ENCODE peak calls at places on chromosomes 7 and 10, in five cellular contexts. H is stomach, O is erythroblast, F is lower leg skin, R is heart left ventricle. Y is an unnamed sample.

GRCh38 chr7:91348686-91349085 is 84.5 kb downstream of the FZD1 start:
- DNase-seq in H (no peak), O (no peak), F (no peak), R (no peak), Y (no peak)

GRCh38 chr10:94361161-94361794 is 1.5 kb downstream of the NOC3L start:
- DNase-seq in H (peak; percentile 53), O (peak; percentile 73), F (no peak), R (peak; percentile 23), Y (no peak)

GRCh38 chr10:69772933-69773704 is 28.6 kb upstream of the COL13A1 start:
- DNase-seq in H (no peak), O (no peak), F (no peak), R (no peak), Y (no peak)

GRCh38 chr7:832292-832967 is at the start of gene SUN1:
- DNase-seq in H (no peak), O (peak; percentile 54), F (no peak), R (peak; percentile 39), Y (peak; percentile 82)

GRCh38 chr10:89480047-89480446 is 55.3 kb downstream of the SLC16A12 start:
- DNase-seq in H (no peak), O (no peak), F (peak; percentile 34), R (peak; percentile 37), Y (no peak)

GRCh38 chr7:4472739-4473138 is 209.4 kb upstream of the FOXK1 start:
- DNase-seq in H (no peak), O (no peak), F (no peak), R (no peak), Y (no peak)

GRCh38 chr7:16697507-16698199 is 51.7 kb downstream of the BZW2 start:
- DNase-seq in H (no peak), O (no peak), F (no peak), R (no peak), Y (no peak)

GRCh38 chr7:157995815-157996214 is 591.8 kb downstream of the PTPRN2 start:
- DNase-seq in H (no peak), O (no peak), F (no peak), R (no peak), Y (no peak)

GRCh38 chr10:35413985-35414861 is 77.9 kb downstream of the CCNY start:
- DNase-seq in H (no peak), O (no peak), F (no peak), R (no peak), Y (no peak)

GRCh38 chr7:92296898-92297435 is 51.2 kb downstream of the ANKIB1 start:
- DNase-seq in H (no peak), O (no peak), F (no peak), R (no peak), Y (no peak)

GRCh38 chr7:95861041-95861440 is 88.7 kb downstream of the DYNC1I1 start:
- DNase-seq in H (no peak), O (no peak), F (no peak), R (no peak), Y (no peak)

GRCh38 chr10:22615819-22616499 is 98.4 kb downstream of the PIP4K2A start:
- DNase-seq in H (peak; percentile 68), O (peak; percentile 79), F (no peak), R (no peak), Y (peak; percentile 40)

GRCh38 chr7:98943336-98943735 is 65.0 kb downstream of the TRRAP start:
- DNase-seq in H (no peak), O (no peak), F (no peak), R (no peak), Y (no peak)

GRCh38 chr10:6279540-6280267 is 77.0 kb downstream of the PFKFB3 start:
- DNase-seq in H (peak; percentile 57), O (no peak), F (no peak), R (no peak), Y (peak; percentile 33)

GRCh38 chr7:17298840-17299476 is 506 bp downstream of the AHR start:
- DNase-seq in H (peak; percentile 49), O (peak; percentile 51), F (peak; percentile 51), R (peak; percentile 48), Y (no peak)

GRCh38 chr10:13971586-13972475 is 358.9 kb downstream of the FRMD4A start:
- DNase-seq in H (no peak), O (no peak), F (no peak), R (no peak), Y (no peak)

GRCh38 chr7:22127835-22128527 is 182.3 kb upstream of the CDCA7L start:
- DNase-seq in H (no peak), O (no peak), F (no peak), R (no peak), Y (no peak)

GRCh38 chr7:18531539-18531938 is 36.0 kb downstream of the HDAC9 start:
- DNase-seq in H (no peak), O (no peak), F (no peak), R (no peak), Y (no peak)

GRCh38 chr10:121813211-121813812 is 114.5 kb downstream of the ATE1 start:
- DNase-seq in H (no peak), O (no peak), F (no peak), R (no peak), Y (no peak)

GRCh38 chr7:11212080-11212711 is 238.5 kb downstream of the PHF14 start:
- DNase-seq in H (peak; percentile 54), O (peak; percentile 80), F (peak; percentile 32), R (peak; percentile 33), Y (peak; percentile 22)

GRCh38 chr10:120336910-120337540 is 120.0 kb upstream of the PLPP4 start:
- DNase-seq in H (peak; percentile 73), O (peak; percentile 67), F (peak; percentile 29), R (no peak), Y (peak; percentile 4)

GRCh38 chr7:2191026-2191425 is 41.7 kb downstream of the MAD1L1 start:
- DNase-seq in H (no peak), O (no peak), F (no peak), R (no peak), Y (no peak)

GRCh38 chr10:71543608-71544158 is 147.0 kb downstream of the CDH23 start:
- DNase-seq in H (no peak), O (no peak), F (no peak), R (no peak), Y (no peak)

GRCh38 chr10:287814-288213 is 152.6 kb downstream of the ZMYND11 start:
- DNase-seq in H (no peak), O (no peak), F (no peak), R (no peak), Y (no peak)

GRCh38 chr10:30111340-30111980 is 52.1 kb upstream of the JCAD start:
- DNase-seq in H (no peak), O (no peak), F (no peak), R (no peak), Y (no peak)

GRCh38 chr10:31157125-31157983 is 125.7 kb upstream of the ZNF438 start:
- DNase-seq in H (no peak), O (no peak), F (no peak), R (peak; percentile 83), Y (no peak)

GRCh38 chr7:139644191-139644590 is 120.7 kb downstream of the CLEC2L start:
- DNase-seq in H (no peak), O (no peak), F (no peak), R (no peak), Y (no peak)

GRCh38 chr7:32039000-32039756 is 31.0 kb downstream of the PDE1C start:
- DNase-seq in H (no peak), O (no peak), F (no peak), R (no peak), Y (no peak)

GRCh38 chr10:132386419-132386831 is 10.6 kb upstream of the PWWP2B start:
- DNase-seq in H (no peak), O (no peak), F (no peak), R (no peak), Y (no peak)

GRCh38 chr7:98733036-98733435 is 116.0 kb downstream of the NPTX2 start:
- DNase-seq in H (no peak), O (peak; percentile 56), F (no peak), R (no peak), Y (peak; percentile 63)

DNA sequence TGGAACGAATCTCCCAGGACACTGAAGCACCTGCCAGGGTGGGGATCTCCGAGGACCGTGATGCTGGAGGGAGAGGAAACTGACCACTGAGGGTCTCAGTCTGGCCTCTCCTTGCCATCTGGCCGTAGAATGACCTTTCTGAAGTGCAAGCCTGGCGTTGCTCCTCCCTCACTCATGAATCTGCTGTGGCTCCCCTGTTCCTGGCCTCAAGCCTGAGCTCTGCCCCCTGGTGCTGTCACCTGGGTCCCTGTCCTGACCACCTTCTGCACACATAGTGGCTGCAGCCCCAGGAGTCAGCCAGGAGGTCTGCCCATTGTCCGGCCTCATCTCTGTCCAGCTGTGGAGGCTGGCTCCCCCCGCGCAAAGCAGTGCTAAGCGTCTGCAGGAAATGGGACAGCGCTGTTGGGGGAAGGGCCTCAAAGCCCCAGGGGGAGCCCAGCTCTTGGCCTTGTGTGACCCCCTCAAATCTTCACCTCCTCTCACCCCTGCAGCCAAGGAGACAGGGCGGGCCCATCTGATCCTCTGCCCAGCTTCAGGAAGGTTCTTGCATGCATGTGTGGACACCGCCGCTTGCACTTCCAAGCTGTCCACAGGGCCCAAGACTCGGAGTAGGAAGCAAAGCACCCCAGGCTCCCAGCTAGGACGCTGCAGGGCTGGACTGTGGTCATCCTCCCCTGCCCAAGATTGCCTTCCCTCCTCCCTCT is 65.7 kb downstream of the MYL10 start:
- DNase-seq in H (no peak), O (no peak), F (no peak), R (no peak), Y (no peak)
- TF ChIP-seq POLR2A in H (no peak), O (no peak), F (no peak), R (no peak), Y (no peak)

GRCh38 chr10:32332299-32332750 is 14.6 kb downstream of the EPC1 start:
- DNase-seq in H (no peak), O (peak; percentile 80), F (no peak), R (no peak), Y (no peak)
- TF ChIP-seq POLR2A in H (no peak), O (peak; percentile 87), F (no peak), R (no peak), Y (no peak)

GRCh38 chr7:30285067-30285530 is 702 bp downstream of the ZNRF2 start:
- DNase-seq in H (peak; percentile 51), O (peak; percentile 85), F (no peak), R (peak; percentile 33), Y (peak; percentile 25)

GRCh38 chr7:30282735-30283134 is 1.7 kb upstream of the ZNRF2 start:
- DNase-seq in H (no peak), O (no peak), F (no peak), R (no peak), Y (no peak)

GRCh38 chr7:30286749-30287148 is 2.4 kb downstream of the ZNRF2 start:
- DNase-seq in H (no peak), O (no peak), F (no peak), R (no peak), Y (no peak)

GRCh38 chr7:30284298-30285066 is at the start of gene ZNRF2:
- DNase-seq in H (peak; percentile 99), O (peak; percentile 99), F (peak; percentile 98), R (peak; percentile 98), Y (peak; percentile 99)

GRCh38 chr7:30285531-30286284 is 1.3 kb downstream of the ZNRF2 start:
- DNase-seq in H (peak; percentile 46), O (peak; percentile 73), F (no peak), R (peak; percentile 26), Y (peak; percentile 30)
- TF ChIP-seq POLR2A in H (no peak), O (no peak), F (no peak), R (no peak), Y (no peak)

GRCh38 chr10:110919971-110920881 is 822 bp downstream of the SHOC2 start:
- DNase-seq in H (no peak), O (peak; percentile 79), F (peak; percentile 38), R (peak; percentile 32), Y (peak; percentile 19)
- TF ChIP-seq POLR2A in H (no peak), O (no peak), F (no peak), R (no peak), Y (no peak)

Y was measured in H54.